ENCODE peak calls at places on chromosomes 5 and 9, in seven cellular contexts. One of them, this sample, is unnamed.

GRCh38 chr9:91945277-91946074 is 4.6 kb downstream of the ROR2 start:
- DNase-seq in Peyer's patch: no peak
- DNase-seq in HCT116: no peak
- DNase-seq in CD8-positive, alpha-beta memory T cell: no peak
- DNase-seq in cardiac muscle cell: peak; percentile 76
- DNase-seq in ovary: peak; percentile 53
- DNase-seq in fibroblast of lung: peak; percentile 95
- DNase-seq in this sample: no peak

GRCh38 chr5:128673970-128674369 is 135.9 kb upstream of the FBN2 start:
- DNase-seq in Peyer's patch: no peak
- DNase-seq in HCT116: no peak
- DNase-seq in CD8-positive, alpha-beta memory T cell: no peak
- DNase-seq in cardiac muscle cell: no peak
- DNase-seq in ovary: no peak
- DNase-seq in fibroblast of lung: no peak
- DNase-seq in this sample: no peak

GRCh38 chr5:34789021-34789531 is 49.9 kb upstream of the TTC23L start:
- DNase-seq in Peyer's patch: no peak
- DNase-seq in HCT116: no peak
- DNase-seq in CD8-positive, alpha-beta memory T cell: no peak
- DNase-seq in cardiac muscle cell: no peak
- DNase-seq in ovary: no peak
- DNase-seq in fibroblast of lung: peak; percentile 31
- DNase-seq in this sample: no peak

GRCh38 chr9:21030389-21031035 is 928 bp downstream of the HACD4 start:
- DNase-seq in Peyer's patch: no peak
- DNase-seq in HCT116: no peak
- DNase-seq in CD8-positive, alpha-beta memory T cell: no peak
- DNase-seq in cardiac muscle cell: no peak
- DNase-seq in ovary: no peak
- DNase-seq in fibroblast of lung: peak; percentile 24
- DNase-seq in this sample: no peak

GRCh38 chr5:72472666-72473422 is 34.4 kb downstream of the ZNF366 start:
- DNase-seq in Peyer's patch: no peak
- DNase-seq in HCT116: no peak
- DNase-seq in CD8-positive, alpha-beta memory T cell: no peak
- DNase-seq in cardiac muscle cell: no peak
- DNase-seq in ovary: no peak
- DNase-seq in fibroblast of lung: no peak
- DNase-seq in this sample: no peak

GRCh38 chr5:142748568-142749249 is 21.5 kb upstream of the ARHGAP26 start:
- DNase-seq in Peyer's patch: peak; percentile 43
- DNase-seq in HCT116: no peak
- DNase-seq in CD8-positive, alpha-beta memory T cell: peak; percentile 31
- DNase-seq in cardiac muscle cell: peak; percentile 57
- DNase-seq in ovary: no peak
- DNase-seq in fibroblast of lung: no peak
- DNase-seq in this sample: no peak

GRCh38 chr5:173786296-173787187 is 101.6 kb upstream of the CPEB4 start:
- DNase-seq in Peyer's patch: no peak
- DNase-seq in HCT116: no peak
- DNase-seq in CD8-positive, alpha-beta memory T cell: no peak
- DNase-seq in cardiac muscle cell: no peak
- DNase-seq in ovary: no peak
- DNase-seq in fibroblast of lung: no peak
- DNase-seq in this sample: no peak

GRCh38 chr5:149658299-149658698 is 71.8 kb upstream of the PPARGC1B start:
- DNase-seq in Peyer's patch: no peak
- DNase-seq in HCT116: no peak
- DNase-seq in CD8-positive, alpha-beta memory T cell: no peak
- DNase-seq in cardiac muscle cell: no peak
- DNase-seq in ovary: no peak
- DNase-seq in fibroblast of lung: no peak
- DNase-seq in this sample: no peak

GRCh38 chr9:27276182-27277030 is 20.5 kb downstream of the EQTN start:
- DNase-seq in Peyer's patch: no peak
- DNase-seq in HCT116: peak; percentile 42
- DNase-seq in CD8-positive, alpha-beta memory T cell: no peak
- DNase-seq in cardiac muscle cell: peak; percentile 65
- DNase-seq in ovary: no peak
- DNase-seq in fibroblast of lung: peak; percentile 76
- DNase-seq in this sample: peak; percentile 20

GRCh38 chr5:4511996-4512656 is 628.0 kb upstream of the ADAMTS16 start:
- DNase-seq in Peyer's patch: no peak
- DNase-seq in HCT116: no peak
- DNase-seq in CD8-positive, alpha-beta memory T cell: no peak
- DNase-seq in cardiac muscle cell: peak; percentile 75
- DNase-seq in ovary: no peak
- DNase-seq in fibroblast of lung: no peak
- DNase-seq in this sample: peak; percentile 25

GRCh38 chr5:50302815-50303490 is 138.1 kb downstream of the EMB start:
- DNase-seq in Peyer's patch: no peak
- DNase-seq in HCT116: peak; percentile 81
- DNase-seq in CD8-positive, alpha-beta memory T cell: no peak
- DNase-seq in cardiac muscle cell: no peak
- DNase-seq in ovary: no peak
- DNase-seq in fibroblast of lung: no peak
- DNase-seq in this sample: no peak

GRCh38 chr9:104494808-104495207 is 9.3 kb upstream of the OR13F1 start:
- DNase-seq in Peyer's patch: no peak
- DNase-seq in HCT116: no peak
- DNase-seq in CD8-positive, alpha-beta memory T cell: no peak
- DNase-seq in cardiac muscle cell: peak; percentile 2
- DNase-seq in ovary: no peak
- DNase-seq in fibroblast of lung: no peak
- DNase-seq in this sample: no peak

GRCh38 chr9:93059097-93059959 is 827 bp downstream of the SUSD3 start:
- DNase-seq in Peyer's patch: peak; percentile 59
- DNase-seq in HCT116: no peak
- DNase-seq in CD8-positive, alpha-beta memory T cell: no peak
- DNase-seq in cardiac muscle cell: no peak
- DNase-seq in ovary: peak; percentile 45
- DNase-seq in fibroblast of lung: no peak
- DNase-seq in this sample: no peak

GRCh38 chr9:93061260-93061751 is 2.8 kb downstream of the SUSD3 start:
- DNase-seq in Peyer's patch: no peak
- DNase-seq in HCT116: no peak
- DNase-seq in CD8-positive, alpha-beta memory T cell: no peak
- DNase-seq in cardiac muscle cell: no peak
- DNase-seq in ovary: peak; percentile 45
- DNase-seq in fibroblast of lung: no peak
- DNase-seq in this sample: no peak

GRCh38 chr9:93061791-93062299 is 3.3 kb downstream of the SUSD3 start:
- DNase-seq in Peyer's patch: peak; percentile 88
- DNase-seq in HCT116: no peak
- DNase-seq in CD8-positive, alpha-beta memory T cell: no peak
- DNase-seq in cardiac muscle cell: no peak
- DNase-seq in ovary: peak; percentile 76
- DNase-seq in fibroblast of lung: no peak
- DNase-seq in this sample: no peak

GRCh38 chr9:93059960-93060591 is 1.6 kb downstream of the SUSD3 start:
- DNase-seq in Peyer's patch: no peak
- DNase-seq in HCT116: no peak
- DNase-seq in CD8-positive, alpha-beta memory T cell: no peak
- DNase-seq in cardiac muscle cell: no peak
- DNase-seq in ovary: peak; percentile 39
- DNase-seq in fibroblast of lung: no peak
- DNase-seq in this sample: no peak

DNA sequence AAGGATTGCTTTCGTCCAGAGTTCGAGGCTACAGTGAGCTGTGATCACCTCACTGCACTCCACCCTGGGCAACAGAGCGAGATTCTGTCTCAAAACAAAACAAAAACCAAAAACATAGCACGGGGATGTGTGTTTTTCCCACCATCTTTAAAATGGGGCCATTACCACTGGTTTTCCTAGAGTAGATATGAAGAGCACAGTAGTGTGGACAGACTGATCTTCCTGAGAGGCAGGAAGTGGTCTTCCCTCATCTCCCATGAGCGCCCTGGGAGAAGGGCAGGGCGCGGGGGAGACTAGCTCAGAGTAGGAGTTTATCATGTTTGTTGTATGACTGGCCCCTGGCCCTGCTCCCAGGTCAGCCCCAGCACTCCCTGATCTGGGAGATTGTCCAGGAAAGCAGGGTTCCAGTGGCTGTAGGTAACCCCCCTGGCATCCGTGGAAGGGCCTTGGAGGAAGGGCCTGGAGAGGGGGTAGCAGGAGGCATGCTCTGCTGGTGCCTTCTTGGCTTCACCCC is 2.3 kb downstream of the SUSD3 start:
- DNase-seq in Peyer's patch: no peak
- DNase-seq in HCT116: no peak
- DNase-seq in CD8-positive, alpha-beta memory T cell: no peak
- DNase-seq in cardiac muscle cell: no peak
- DNase-seq in ovary: peak; percentile 68
- DNase-seq in fibroblast of lung: peak; percentile 34
- DNase-seq in this sample: no peak
- H3K4me1 ChIP-seq in Peyer's patch: peaks cover 60% of the 10 kb centered on the region
- H3K4me1 ChIP-seq in HCT116: peaks cover 38% of the 10 kb centered on the region
- H3K4me1 ChIP-seq in CD8-positive, alpha-beta memory T cell: peaks cover 72% of the 10 kb centered on the region
- H3K4me1 ChIP-seq in cardiac muscle cell: no peaks in the 10 kb centered on the region
- H3K4me1 ChIP-seq in ovary: peaks cover 30% of the 10 kb centered on the region
- H3K4me1 ChIP-seq in fibroblast of lung: no peaks in the 10 kb centered on the region
- H3K4me1 ChIP-seq in this sample: peaks cover 10% of the 10 kb centered on the region

DNA sequence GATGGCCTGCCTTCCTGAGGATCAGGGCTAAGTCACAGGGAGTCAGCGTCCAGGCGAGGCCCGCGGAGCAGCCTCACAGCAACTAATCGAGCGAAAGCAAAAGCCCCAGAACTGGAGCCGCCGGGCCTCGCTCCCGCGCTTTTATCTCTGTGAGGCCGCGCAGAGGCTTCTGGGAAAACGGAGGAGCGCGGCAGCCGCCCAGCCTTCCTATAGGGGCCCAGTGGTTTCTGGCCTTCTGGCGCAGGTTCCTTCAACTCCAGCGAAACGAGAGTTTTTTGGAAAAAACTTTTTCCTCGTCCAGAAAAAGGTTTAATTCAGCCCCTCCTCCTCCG is at the start of gene MEIKIN:
- DNase-seq in Peyer's patch: no peak
- DNase-seq in HCT116: no peak
- DNase-seq in CD8-positive, alpha-beta memory T cell: no peak
- DNase-seq in cardiac muscle cell: no peak
- DNase-seq in ovary: no peak
- DNase-seq in fibroblast of lung: no peak
- DNase-seq in this sample: no peak
- H3K4me3 ChIP-seq in Peyer's patch: no peak within 1 kb of the TSS
- H3K4me3 ChIP-seq in HCT116: no peak within 1 kb of the TSS
- H3K4me3 ChIP-seq in CD8-positive, alpha-beta memory T cell: no peak within 1 kb of the TSS
- H3K4me3 ChIP-seq in cardiac muscle cell: no peak within 1 kb of the TSS
- H3K4me3 ChIP-seq in ovary: no peak within 1 kb of the TSS
- H3K4me3 ChIP-seq in fibroblast of lung: no peak within 1 kb of the TSS
- H3K4me3 ChIP-seq in this sample: no peak within 1 kb of the TSS

GRCh38 chr5:2505217-2505616 is 246.3 kb downstream of the IRX2 start:
- DNase-seq in Peyer's patch: no peak
- DNase-seq in HCT116: no peak
- DNase-seq in CD8-positive, alpha-beta memory T cell: no peak
- DNase-seq in cardiac muscle cell: no peak
- DNase-seq in ovary: no peak
- DNase-seq in fibroblast of lung: no peak
- DNase-seq in this sample: no peak

GRCh38 chr5:2506603-2507002 is 244.9 kb downstream of the IRX2 start:
- DNase-seq in Peyer's patch: no peak
- DNase-seq in HCT116: no peak
- DNase-seq in CD8-positive, alpha-beta memory T cell: no peak
- DNase-seq in cardiac muscle cell: no peak
- DNase-seq in ovary: no peak
- DNase-seq in fibroblast of lung: no peak
- DNase-seq in this sample: no peak

GRCh38 chr5:2509527-2509926 is 241.9 kb downstream of the IRX2 start:
- DNase-seq in Peyer's patch: no peak
- DNase-seq in HCT116: no peak
- DNase-seq in CD8-positive, alpha-beta memory T cell: no peak
- DNase-seq in cardiac muscle cell: no peak
- DNase-seq in ovary: no peak
- DNase-seq in fibroblast of lung: no peak
- DNase-seq in this sample: no peak

GRCh38 chr5:2508514-2508913 is 243.0 kb downstream of the IRX2 start:
- DNase-seq in Peyer's patch: no peak
- DNase-seq in HCT116: no peak
- DNase-seq in CD8-positive, alpha-beta memory T cell: no peak
- DNase-seq in cardiac muscle cell: no peak
- DNase-seq in ovary: no peak
- DNase-seq in fibroblast of lung: no peak
- DNase-seq in this sample: no peak

GRCh38 chr5:2507611-2508010 is 243.9 kb downstream of the IRX2 start:
- DNase-seq in Peyer's patch: no peak
- DNase-seq in HCT116: no peak
- DNase-seq in CD8-positive, alpha-beta memory T cell: no peak
- DNase-seq in cardiac muscle cell: no peak
- DNase-seq in ovary: no peak
- DNase-seq in fibroblast of lung: no peak
- DNase-seq in this sample: no peak
- H3K27ac ChIP-seq in Peyer's patch: no peak overlapping the region
- H3K27ac ChIP-seq in HCT116: no peak overlapping the region
- H3K27ac ChIP-seq in CD8-positive, alpha-beta memory T cell: no peak overlapping the region
- H3K27ac ChIP-seq in cardiac muscle cell: no peak overlapping the region
- H3K27ac ChIP-seq in ovary: no peak overlapping the region
- H3K27ac ChIP-seq in fibroblast of lung: no peak overlapping the region
- H3K27ac ChIP-seq in this sample: no peak overlapping the region

DNA sequence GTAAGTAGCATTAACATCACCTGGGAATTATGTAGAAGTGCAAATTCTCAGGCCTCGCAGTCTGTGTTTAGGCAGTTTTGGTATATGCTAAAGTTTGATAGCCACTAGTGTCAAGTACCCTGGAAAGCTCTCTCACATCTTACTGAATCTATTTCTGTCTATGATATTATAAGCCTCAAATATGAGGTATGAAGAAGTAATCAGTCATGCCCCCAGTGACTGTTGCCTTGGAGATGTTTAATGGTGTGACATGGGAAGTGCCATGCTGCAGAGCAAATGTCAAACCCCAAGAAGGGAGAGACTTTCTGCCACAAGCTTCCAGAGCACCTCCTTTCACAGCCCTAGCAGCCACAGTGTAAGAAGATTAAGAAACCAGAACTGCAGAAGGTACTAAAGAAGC is 9.8 kb upstream of the PDE8B start:
- DNase-seq in Peyer's patch: no peak
- DNase-seq in HCT116: no peak
- DNase-seq in CD8-positive, alpha-beta memory T cell: no peak
- DNase-seq in cardiac muscle cell: no peak
- DNase-seq in ovary: no peak
- DNase-seq in fibroblast of lung: no peak
- DNase-seq in this sample: no peak
- H3K4me1 ChIP-seq in Peyer's patch: no peaks in the 10 kb centered on the region
- H3K4me1 ChIP-seq in HCT116: no peaks in the 10 kb centered on the region
- H3K4me1 ChIP-seq in CD8-positive, alpha-beta memory T cell: no peaks in the 10 kb centered on the region
- H3K4me1 ChIP-seq in cardiac muscle cell: no peaks in the 10 kb centered on the region
- H3K4me1 ChIP-seq in ovary: no peaks in the 10 kb centered on the region
- H3K4me1 ChIP-seq in fibroblast of lung: no peaks in the 10 kb centered on the region
- H3K4me1 ChIP-seq in this sample: no peaks in the 10 kb centered on the region

GRCh38 chr5:14036947-14037346 is 92.5 kb upstream of the DNAH5 start:
- DNase-seq in Peyer's patch: no peak
- DNase-seq in HCT116: no peak
- DNase-seq in CD8-positive, alpha-beta memory T cell: no peak
- DNase-seq in cardiac muscle cell: no peak
- DNase-seq in ovary: no peak
- DNase-seq in fibroblast of lung: no peak
- DNase-seq in this sample: no peak
- H3K4me3 ChIP-seq in Peyer's patch: no peak overlapping the region
- H3K4me3 ChIP-seq in HCT116: no peak overlapping the region
- H3K4me3 ChIP-seq in CD8-positive, alpha-beta memory T cell: no peak overlapping the region
- H3K4me3 ChIP-seq in cardiac muscle cell: no peak overlapping the region
- H3K4me3 ChIP-seq in ovary: no peak overlapping the region
- H3K4me3 ChIP-seq in fibroblast of lung: no peak overlapping the region
- H3K4me3 ChIP-seq in this sample: no peak overlapping the region

This sample was measured in iPS DF 6.9.